ENCODE peak calls at places on chromosomes 16 and 17, in four cellular contexts. G is foreskin fibroblast, P is psoas muscle, J is heart left ventricle. M is an unnamed sample.

GRCh38 chr17:45722161-45722560 is 62.0 kb upstream of the CRHR1 start:
- DNase-seq in G (peak; percentile 16), P (no peak), J (no peak), M (no peak)

GRCh38 chr17:74177018-74177450 is 26.4 kb upstream of the RPL38 start:
- DNase-seq in P (no peak), G (peak; percentile 69), J (no peak), M (no peak)

GRCh38 chr16:10552998-10553491 is 27.4 kb downstream of the EMP2 start:
- DNase-seq in G (no peak), J (peak; percentile 74), P (peak; percentile 35), M (no peak)

GRCh38 chr16:20023190-20023589 is 50.5 kb downstream of the GPR139 start:
- DNase-seq in G (peak; percentile 22), P (no peak), J (no peak), M (peak; percentile 16)

GRCh38 chr17:47188266-47188665 is 829 bp downstream of the CDC27 start:
- DNase-seq in G (peak; percentile 59), P (no peak), J (no peak), M (no peak)

GRCh38 chr17:32127156-32127897 is 15.0 kb upstream of the RHOT1 start:
- DNase-seq in P (peak; percentile 84), J (peak; percentile 87), G (peak; percentile 88), M (peak; percentile 22)

GRCh38 chr16:15690296-15690695 is 40.3 kb downstream of the NDE1 start:
- DNase-seq in P (no peak), J (no peak), G (peak; percentile 73), M (no peak)

GRCh38 chr17:41287050-41287449 is 11.6 kb downstream of the KRTAP9-7 start:
- DNase-seq in J (no peak), P (no peak), G (no peak), M (no peak)

GRCh38 chr16:68499011-68499410 is 40.1 kb upstream of the ZFP90 start:
- DNase-seq in J (no peak), G (no peak), P (no peak), M (no peak)

GRCh38 chr16:56353054-56353921 is 72.1 kb downstream of the AMFR start:
- DNase-seq in P (no peak), G (no peak), J (peak; percentile 10), M (no peak)

GRCh38 chr16:81552743-81553079 is 108.1 kb downstream of the CMIP start:
- DNase-seq in G (no peak), P (no peak), J (no peak), M (no peak)

GRCh38 chr17:50470451-50470850 is 1.8 kb upstream of the CHAD start:
- DNase-seq in G (no peak), J (no peak), P (no peak), M (no peak)

GRCh38 chr16:69351309-69352027 is at the start of gene TMED6:
- DNase-seq in J (no peak), G (no peak), P (no peak), M (no peak)

GRCh38 chr16:24139282-24139681 is 116.9 kb upstream of the CACNG3 start:
- DNase-seq in G (no peak), P (no peak), J (no peak), M (no peak)

GRCh38 chr16:24141917-24142316 is 114.2 kb upstream of the CACNG3 start:
- DNase-seq in G (no peak), J (no peak), P (no peak), M (no peak)

GRCh38 chr16:24141466-24141865 is 114.7 kb upstream of the CACNG3 start:
- DNase-seq in G (no peak), P (no peak), J (no peak), M (no peak)

GRCh38 chr16:24135624-24136296 is 120.4 kb upstream of the CACNG3 start:
- DNase-seq in P (no peak), G (no peak), J (no peak), M (no peak)

DNA sequence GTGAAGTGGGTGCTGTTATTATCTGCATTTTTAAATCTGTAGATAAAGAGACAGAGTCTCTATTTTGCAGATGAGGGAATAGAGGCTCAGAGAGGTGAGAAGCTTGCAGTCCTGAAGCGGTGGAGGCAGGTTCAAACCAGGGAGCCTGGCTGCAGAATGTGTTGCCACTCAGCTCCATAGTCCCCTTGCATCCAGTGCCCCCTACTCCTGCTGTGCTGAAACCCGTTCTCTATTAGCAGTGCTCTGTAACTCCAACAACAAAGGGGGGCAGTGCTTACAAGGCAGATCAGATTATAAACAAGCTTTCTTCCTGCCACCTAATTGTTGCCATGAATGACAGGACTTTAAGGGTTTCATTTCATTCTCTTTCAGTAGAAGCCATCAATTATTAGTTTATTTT is 118.1 kb upstream of the CACNG3 start:
- DNase-seq in P (no peak), J (no peak), G (no peak), M (no peak)
- H3K4me3 ChIP-seq in P (no peak overlapping the region), J (no peak overlapping the region), G (no peak overlapping the region), M (no peak overlapping the region)

GRCh38 chr16:25897677-25898076 is 205.9 kb downstream of the HS3ST4 start:
- DNase-seq in G (no peak), J (no peak), P (no peak), M (no peak)
- TF ChIP-seq CTCF in G (no peak), J (no peak), P (no peak), M (no peak)

GRCh38 chr17:18859256-18859655 is 1.3 kb downstream of the PRPSAP2 start:
- DNase-seq in G (peak; percentile 63), J (no peak), P (no peak), M (no peak)
- H3K4me3 ChIP-seq in G (peak overlapping the region; percentile 77), J (peak overlapping the region; percentile 82), P (peak overlapping the region; percentile 86), M (peak overlapping the region; percentile 70)

GRCh38 chr16:5031601-5032000 is 2.1 kb downstream of the NAGPA start:
- DNase-seq in P (no peak), J (no peak), G (no peak), M (no peak)

GRCh38 chr16:5035909-5036227 is 2.1 kb upstream of the NAGPA start:
- DNase-seq in G (no peak), P (no peak), J (no peak), M (no peak)

GRCh38 chr16:5032748-5033167 is 977 bp downstream of the NAGPA start:
- DNase-seq in G (no peak), P (no peak), J (no peak), M (no peak)

GRCh38 chr16:5034167-5034523 is 410 bp upstream of the NAGPA start:
- DNase-seq in P (no peak), J (no peak), G (no peak), M (no peak)

DNA sequence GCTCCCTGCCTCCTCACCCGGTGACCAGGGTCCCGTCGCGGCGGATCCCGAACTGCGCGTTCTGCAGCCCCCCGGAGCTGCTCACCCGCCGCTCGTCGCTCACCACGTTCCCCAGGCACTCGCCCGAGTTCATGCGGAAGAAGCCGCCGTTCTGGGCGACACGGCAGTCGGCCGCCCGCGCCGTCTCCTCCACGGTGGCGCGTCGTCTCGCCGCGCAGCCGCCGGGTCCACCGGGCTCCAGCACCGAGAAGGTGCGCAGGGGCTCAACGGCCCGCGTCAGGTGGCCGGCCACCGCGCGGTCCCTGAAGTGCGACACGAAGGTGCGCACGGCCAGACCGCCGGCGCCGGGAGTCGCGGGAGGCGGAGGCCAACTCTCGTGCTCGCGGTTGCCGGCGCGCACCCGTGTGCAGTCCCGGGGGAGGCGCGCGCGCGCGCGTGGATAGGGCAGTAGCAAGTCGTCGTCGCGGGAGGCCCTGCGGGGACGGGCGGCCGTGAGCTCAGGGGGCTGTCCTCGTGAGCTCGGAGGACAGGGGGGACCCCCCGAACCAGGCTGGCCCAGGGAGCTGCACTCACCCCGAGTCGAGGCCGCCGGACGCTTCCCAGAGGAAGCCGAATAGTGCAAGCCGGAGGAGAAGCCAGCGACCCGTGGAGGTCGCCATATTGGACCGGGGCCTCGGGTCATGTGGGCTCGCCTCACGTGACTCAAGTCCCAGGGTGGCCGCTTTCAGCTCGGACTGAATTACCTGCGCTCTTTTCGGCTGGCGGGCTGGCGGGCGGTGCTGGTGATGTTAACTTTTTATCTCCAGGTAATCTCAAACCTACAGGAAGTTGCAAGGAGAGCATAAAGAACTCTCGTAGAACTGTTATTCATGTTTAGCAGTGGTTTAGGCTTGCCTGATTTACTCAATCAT is at the start of gene NAGPA:
- DNase-seq in J (peak; percentile 91), P (peak; percentile 90), G (peak; percentile 94), M (peak; percentile 66)
- TF ChIP-seq CTCF in J (no peak), P (no peak), G (no peak), M (no peak)

M was measured in astrocyte of the cerebellum.